ENCODE peak calls at places on chromosomes 13 and 19, in eight cellular contexts. One of them, this sample, is unnamed.

GRCh38 chr19:45668342-45668871 is 386 bp downstream of the GIPR start:
- DNase-seq in brain microvascular endothelial cell: no peak
- DNase-seq in NCI-H1105 treated with DMSO at 0.1 percent for 48 hours: no peak
- DNase-seq in right lobe of liver: no peak
- DNase-seq in OCI-LY7: no peak
- DNase-seq in psoas muscle: no peak
- DNase-seq in anterior cingulate cortex: no peak
- DNase-seq in kidney epithelial cell: no peak
- DNase-seq in this sample: no peak

GRCh38 chr19:14731200-14731599 is 41.4 kb downstream of the ZNF333 start:
- DNase-seq in brain microvascular endothelial cell: no peak
- DNase-seq in NCI-H1105 treated with DMSO at 0.1 percent for 48 hours: no peak
- DNase-seq in right lobe of liver: no peak
- DNase-seq in OCI-LY7: no peak
- DNase-seq in psoas muscle: no peak
- DNase-seq in anterior cingulate cortex: no peak
- DNase-seq in kidney epithelial cell: no peak
- DNase-seq in this sample: no peak

GRCh38 chr13:21738636-21739035 is 67.8 kb downstream of the FGF9 start:
- DNase-seq in brain microvascular endothelial cell: no peak
- DNase-seq in NCI-H1105 treated with DMSO at 0.1 percent for 48 hours: no peak
- DNase-seq in right lobe of liver: no peak
- DNase-seq in OCI-LY7: no peak
- DNase-seq in psoas muscle: no peak
- DNase-seq in anterior cingulate cortex: no peak
- DNase-seq in kidney epithelial cell: no peak
- DNase-seq in this sample: peak

GRCh38 chr19:50231821-50232220 is 28.4 kb downstream of the MYH14 start:
- DNase-seq in brain microvascular endothelial cell: no peak
- DNase-seq in NCI-H1105 treated with DMSO at 0.1 percent for 48 hours: no peak
- DNase-seq in right lobe of liver: no peak
- DNase-seq in OCI-LY7: no peak
- DNase-seq in psoas muscle: no peak
- DNase-seq in anterior cingulate cortex: no peak
- DNase-seq in kidney epithelial cell: no peak
- DNase-seq in this sample: no peak

GRCh38 chr13:79870123-79870522 is 389.2 kb downstream of the NDFIP2 start:
- DNase-seq in brain microvascular endothelial cell: no peak
- DNase-seq in NCI-H1105 treated with DMSO at 0.1 percent for 48 hours: peak
- DNase-seq in right lobe of liver: no peak
- DNase-seq in OCI-LY7: no peak
- DNase-seq in psoas muscle: no peak
- DNase-seq in anterior cingulate cortex: no peak
- DNase-seq in kidney epithelial cell: peak
- DNase-seq in this sample: no peak

GRCh38 chr19:44738603-44739585 is 9.6 kb upstream of the BCL3 start:
- DNase-seq in brain microvascular endothelial cell: no peak
- DNase-seq in NCI-H1105 treated with DMSO at 0.1 percent for 48 hours: no peak
- DNase-seq in right lobe of liver: peak
- DNase-seq in OCI-LY7: no peak
- DNase-seq in psoas muscle: no peak
- DNase-seq in anterior cingulate cortex: no peak
- DNase-seq in kidney epithelial cell: peak
- DNase-seq in this sample: no peak

GRCh38 chr13:113453962-113454361 is 674 bp upstream of the ADPRHL1 start:
- DNase-seq in brain microvascular endothelial cell: no peak
- DNase-seq in NCI-H1105 treated with DMSO at 0.1 percent for 48 hours: no peak
- DNase-seq in right lobe of liver: no peak
- DNase-seq in OCI-LY7: no peak
- DNase-seq in psoas muscle: no peak
- DNase-seq in anterior cingulate cortex: no peak
- DNase-seq in kidney epithelial cell: no peak
- DNase-seq in this sample: peak

GRCh38 chr13:44271915-44272341 is 101.7 kb upstream of the SERP2 start:
- DNase-seq in brain microvascular endothelial cell: no peak
- DNase-seq in NCI-H1105 treated with DMSO at 0.1 percent for 48 hours: no peak
- DNase-seq in right lobe of liver: no peak
- DNase-seq in OCI-LY7: no peak
- DNase-seq in psoas muscle: peak
- DNase-seq in anterior cingulate cortex: peak
- DNase-seq in kidney epithelial cell: no peak
- DNase-seq in this sample: peak

GRCh38 chr19:19366691-19367396 is 38.6 kb upstream of the GATAD2A start:
- DNase-seq in brain microvascular endothelial cell: peak
- DNase-seq in NCI-H1105 treated with DMSO at 0.1 percent for 48 hours: peak
- DNase-seq in right lobe of liver: peak
- DNase-seq in OCI-LY7: peak
- DNase-seq in psoas muscle: peak
- DNase-seq in anterior cingulate cortex: peak
- DNase-seq in kidney epithelial cell: peak
- DNase-seq in this sample: peak

GRCh38 chr19:52297601-52298358 is 811 bp downstream of the ZNF480 start:
- DNase-seq in brain microvascular endothelial cell: no peak
- DNase-seq in NCI-H1105 treated with DMSO at 0.1 percent for 48 hours: no peak
- DNase-seq in right lobe of liver: no peak
- DNase-seq in OCI-LY7: no peak
- DNase-seq in psoas muscle: no peak
- DNase-seq in anterior cingulate cortex: no peak
- DNase-seq in kidney epithelial cell: no peak
- DNase-seq in this sample: no peak

GRCh38 chr19:3431760-3432397 is 48.4 kb downstream of the SMIM24 start:
- DNase-seq in brain microvascular endothelial cell: no peak
- DNase-seq in NCI-H1105 treated with DMSO at 0.1 percent for 48 hours: no peak
- DNase-seq in right lobe of liver: peak
- DNase-seq in OCI-LY7: no peak
- DNase-seq in psoas muscle: no peak
- DNase-seq in anterior cingulate cortex: no peak
- DNase-seq in kidney epithelial cell: no peak
- DNase-seq in this sample: no peak

GRCh38 chr19:10815969-10816635 is 19.9 kb downstream of the TMED1 start:
- DNase-seq in brain microvascular endothelial cell: no peak
- DNase-seq in NCI-H1105 treated with DMSO at 0.1 percent for 48 hours: no peak
- DNase-seq in right lobe of liver: no peak
- DNase-seq in OCI-LY7: no peak
- DNase-seq in psoas muscle: no peak
- DNase-seq in anterior cingulate cortex: no peak
- DNase-seq in kidney epithelial cell: no peak
- DNase-seq in this sample: no peak

GRCh38 chr19:2097330-2098327 is 914 bp downstream of the IZUMO4 start:
- DNase-seq in brain microvascular endothelial cell: no peak
- DNase-seq in NCI-H1105 treated with DMSO at 0.1 percent for 48 hours: peak
- DNase-seq in right lobe of liver: no peak
- DNase-seq in OCI-LY7: peak
- DNase-seq in psoas muscle: no peak
- DNase-seq in anterior cingulate cortex: no peak
- DNase-seq in kidney epithelial cell: no peak
- DNase-seq in this sample: peak

GRCh38 chr19:14248578-14249011 is 42.6 kb upstream of the ADGRL1 start:
- DNase-seq in brain microvascular endothelial cell: no peak
- DNase-seq in NCI-H1105 treated with DMSO at 0.1 percent for 48 hours: peak
- DNase-seq in right lobe of liver: no peak
- DNase-seq in OCI-LY7: peak
- DNase-seq in psoas muscle: no peak
- DNase-seq in anterior cingulate cortex: peak
- DNase-seq in kidney epithelial cell: no peak
- DNase-seq in this sample: peak

GRCh38 chr19:40229484-40229883 is 3.0 kb upstream of the CCNP start:
- DNase-seq in brain microvascular endothelial cell: peak
- DNase-seq in NCI-H1105 treated with DMSO at 0.1 percent for 48 hours: no peak
- DNase-seq in right lobe of liver: no peak
- DNase-seq in OCI-LY7: no peak
- DNase-seq in psoas muscle: no peak
- DNase-seq in anterior cingulate cortex: no peak
- DNase-seq in kidney epithelial cell: peak
- DNase-seq in this sample: no peak

GRCh38 chr13:80189889-80190597 is 150.9 kb downstream of the SPRY2 start:
- DNase-seq in brain microvascular endothelial cell: no peak
- DNase-seq in NCI-H1105 treated with DMSO at 0.1 percent for 48 hours: no peak
- DNase-seq in right lobe of liver: no peak
- DNase-seq in OCI-LY7: no peak
- DNase-seq in psoas muscle: no peak
- DNase-seq in anterior cingulate cortex: no peak
- DNase-seq in kidney epithelial cell: no peak
- DNase-seq in this sample: no peak

GRCh38 chr19:45103200-45103624 is 10.2 kb downstream of the PPP1R37 start:
- DNase-seq in brain microvascular endothelial cell: no peak
- DNase-seq in NCI-H1105 treated with DMSO at 0.1 percent for 48 hours: no peak
- DNase-seq in right lobe of liver: no peak
- DNase-seq in OCI-LY7: no peak
- DNase-seq in psoas muscle: no peak
- DNase-seq in anterior cingulate cortex: peak
- DNase-seq in kidney epithelial cell: no peak
- DNase-seq in this sample: no peak

This sample was measured in NCI-H1417.